ENCODE peak calls at places on chromosomes 6 and 20, in four cellular contexts. One of them, this sample, is unnamed.

GRCh38 chr6:153790048-153790447 is 249.0 kb upstream of the OPRM1 start:
- DNase-seq in psoas muscle: no peak
- DNase-seq in SK-N-SH: peak; percentile 20
- DNase-seq in MM.1S: no peak
- DNase-seq in this sample: peak; percentile 97

GRCh38 chr6:121879149-121879548 is 443.7 kb downstream of the GJA1 start:
- DNase-seq in psoas muscle: no peak
- DNase-seq in SK-N-SH: no peak
- DNase-seq in MM.1S: no peak
- DNase-seq in this sample: peak; percentile 56

GRCh38 chr20:43584448-43585138 is 6.1 kb upstream of the IFT52 start:
- DNase-seq in psoas muscle: no peak
- DNase-seq in SK-N-SH: no peak
- DNase-seq in MM.1S: no peak
- DNase-seq in this sample: peak; percentile 59

GRCh38 chr20:38158701-38159325 is 6.3 kb downstream of the TGM2 start:
- DNase-seq in psoas muscle: no peak
- DNase-seq in SK-N-SH: no peak
- DNase-seq in MM.1S: no peak
- DNase-seq in this sample: no peak

GRCh38 chr6:55874309-55874708 is 1.1 kb downstream of the BMP5 start:
- DNase-seq in psoas muscle: no peak
- DNase-seq in SK-N-SH: no peak
- DNase-seq in MM.1S: no peak
- DNase-seq in this sample: no peak

GRCh38 chr6:22221211-22221610 is 75.6 kb downstream of the PRL start:
- DNase-seq in psoas muscle: no peak
- DNase-seq in SK-N-SH: no peak
- DNase-seq in MM.1S: no peak
- DNase-seq in this sample: no peak

GRCh38 chr20:7950387-7950786 is 10.1 kb upstream of the HAO1 start:
- DNase-seq in psoas muscle: no peak
- DNase-seq in SK-N-SH: no peak
- DNase-seq in MM.1S: no peak
- DNase-seq in this sample: no peak

GRCh38 chr20:4788314-4788713 is 66.6 kb downstream of the PRND start:
- DNase-seq in psoas muscle: no peak
- DNase-seq in SK-N-SH: no peak
- DNase-seq in MM.1S: no peak
- DNase-seq in this sample: no peak

GRCh38 chr6:140256213-140256612 is 881.8 kb upstream of the CITED2 start:
- DNase-seq in psoas muscle: no peak
- DNase-seq in SK-N-SH: no peak
- DNase-seq in MM.1S: no peak
- DNase-seq in this sample: no peak

GRCh38 chr6:44000164-44000842 is 126.9 kb downstream of the MRPL14 start:
- DNase-seq in psoas muscle: no peak
- DNase-seq in SK-N-SH: peak; percentile 53
- DNase-seq in MM.1S: no peak
- DNase-seq in this sample: no peak

GRCh38 chr6:88605271-88605670 is 358.1 kb downstream of the RNGTT start:
- DNase-seq in psoas muscle: no peak
- DNase-seq in SK-N-SH: no peak
- DNase-seq in MM.1S: no peak
- DNase-seq in this sample: no peak

GRCh38 chr6:35582315-35582714 is 69.6 kb upstream of the TULP1 start:
- DNase-seq in psoas muscle: no peak
- DNase-seq in SK-N-SH: no peak
- DNase-seq in MM.1S: no peak
- DNase-seq in this sample: no peak

GRCh38 chr6:7811441-7811840 is 85.5 kb downstream of the BMP6 start:
- DNase-seq in psoas muscle: no peak
- DNase-seq in SK-N-SH: no peak
- DNase-seq in MM.1S: no peak
- DNase-seq in this sample: no peak

GRCh38 chr6:68343901-68344300 is 291.2 kb upstream of the ADGRB3 start:
- DNase-seq in psoas muscle: no peak
- DNase-seq in SK-N-SH: peak; percentile 5
- DNase-seq in MM.1S: peak; percentile 58
- DNase-seq in this sample: peak; percentile 34

GRCh38 chr6:18262812-18263560 is 1.3 kb downstream of the DEK start:
- DNase-seq in psoas muscle: no peak
- DNase-seq in SK-N-SH: no peak
- DNase-seq in MM.1S: peak; percentile 73
- DNase-seq in this sample: no peak

GRCh38 chr6:170437719-170438401 is 115.2 kb downstream of the PSMB1 start:
- DNase-seq in psoas muscle: no peak
- DNase-seq in SK-N-SH: no peak
- DNase-seq in MM.1S: no peak
- DNase-seq in this sample: no peak

GRCh38 chr6:74585779-74586178 is 620.1 kb downstream of the COL12A1 start:
- DNase-seq in psoas muscle: no peak
- DNase-seq in SK-N-SH: no peak
- DNase-seq in MM.1S: no peak
- DNase-seq in this sample: no peak

GRCh38 chr6:147106759-147107401 is 97.3 kb upstream of the STXBP5 start:
- DNase-seq in psoas muscle: no peak
- DNase-seq in SK-N-SH: no peak
- DNase-seq in MM.1S: no peak
- DNase-seq in this sample: peak; percentile 47

GRCh38 chr6:52839124-52840055 is 1.2 kb downstream of the GSTA5 start:
- DNase-seq in psoas muscle: no peak
- DNase-seq in SK-N-SH: peak; percentile 68
- DNase-seq in MM.1S: peak; percentile 44
- DNase-seq in this sample: peak; percentile 61

GRCh38 chr20:49684335-49684997 is 29.2 kb downstream of the B4GALT5 start:
- DNase-seq in psoas muscle: no peak
- DNase-seq in SK-N-SH: no peak
- DNase-seq in MM.1S: no peak
- DNase-seq in this sample: no peak

GRCh38 chr20:49682798-49683197 is 30.9 kb downstream of the B4GALT5 start:
- DNase-seq in psoas muscle: no peak
- DNase-seq in SK-N-SH: no peak
- DNase-seq in MM.1S: no peak
- DNase-seq in this sample: no peak

GRCh38 chr20:49685809-49686208 is 27.9 kb downstream of the B4GALT5 start:
- DNase-seq in psoas muscle: no peak
- DNase-seq in SK-N-SH: no peak
- DNase-seq in MM.1S: no peak
- DNase-seq in this sample: no peak

GRCh38 chr20:49687595-49688567 is 25.8 kb downstream of the B4GALT5 start:
- DNase-seq in psoas muscle: no peak
- DNase-seq in SK-N-SH: no peak
- DNase-seq in MM.1S: no peak
- DNase-seq in this sample: no peak

GRCh38 chr20:49685161-49685601 is 28.5 kb downstream of the B4GALT5 start:
- DNase-seq in psoas muscle: no peak
- DNase-seq in SK-N-SH: no peak
- DNase-seq in MM.1S: peak; percentile 72
- DNase-seq in this sample: no peak
- H3K27ac ChIP-seq in psoas muscle: peak overlapping the region; percentile 69
- H3K27ac ChIP-seq in SK-N-SH: no peak overlapping the region
- H3K27ac ChIP-seq in MM.1S: no peak overlapping the region
- H3K27ac ChIP-seq in this sample: peak overlapping the region; percentile 3

GRCh38 chr20:40606660-40607059 is 82.4 kb downstream of the MAFB start:
- DNase-seq in psoas muscle: no peak
- DNase-seq in SK-N-SH: no peak
- DNase-seq in MM.1S: no peak
- DNase-seq in this sample: no peak
- TF ChIP-seq CTCF in psoas muscle: no peak
- TF ChIP-seq CTCF in SK-N-SH: no peak
- TF ChIP-seq CTCF in MM.1S: no peak
- TF ChIP-seq CTCF in this sample: no peak

GRCh38 chr6:156169361-156169760 is 607.8 kb upstream of the ARID1B start:
- DNase-seq in psoas muscle: no peak
- DNase-seq in SK-N-SH: no peak
- DNase-seq in MM.1S: no peak
- DNase-seq in this sample: no peak

GRCh38 chr6:156163311-156163710 is 613.9 kb upstream of the ARID1B start:
- DNase-seq in psoas muscle: no peak
- DNase-seq in SK-N-SH: no peak
- DNase-seq in MM.1S: no peak
- DNase-seq in this sample: no peak

GRCh38 chr6:156164701-156165454 is 612.3 kb upstream of the ARID1B start:
- DNase-seq in psoas muscle: no peak
- DNase-seq in SK-N-SH: no peak
- DNase-seq in MM.1S: no peak
- DNase-seq in this sample: no peak

GRCh38 chr6:156166093-156166492 is 611.1 kb upstream of the ARID1B start:
- DNase-seq in psoas muscle: no peak
- DNase-seq in SK-N-SH: no peak
- DNase-seq in MM.1S: no peak
- DNase-seq in this sample: no peak

GRCh38 chr6:156167289-156168076 is 609.7 kb upstream of the ARID1B start:
- DNase-seq in psoas muscle: no peak
- DNase-seq in SK-N-SH: no peak
- DNase-seq in MM.1S: no peak
- DNase-seq in this sample: peak; percentile 22
- H3K4me3 ChIP-seq in psoas muscle: peak overlapping the region; percentile 41
- H3K4me3 ChIP-seq in SK-N-SH: no peak overlapping the region
- H3K4me3 ChIP-seq in MM.1S: no peak overlapping the region
- H3K4me3 ChIP-seq in this sample: peak overlapping the region; percentile 39

GRCh38 chr6:39980839-39981580 is 46.7 kb upstream of the MOCS1 start:
- DNase-seq in psoas muscle: no peak
- DNase-seq in SK-N-SH: peak; percentile 59
- DNase-seq in MM.1S: peak; percentile 53
- DNase-seq in this sample: peak; percentile 51
- H3K27ac ChIP-seq in psoas muscle: no peak overlapping the region
- H3K27ac ChIP-seq in SK-N-SH: no peak overlapping the region
- H3K27ac ChIP-seq in MM.1S: no peak overlapping the region
- H3K27ac ChIP-seq in this sample: no peak overlapping the region

This sample was measured in brain microvascular endothelial cell.